ENCODE peak calls at places on chromosomes 6 and 20, in nine cellular contexts. One of them, this sample, is unnamed.

GRCh38 chr6:117174835-117175360 is 90.5 kb upstream of the VGLL2 start:
- DNase-seq in spleen: no peak
- DNase-seq in neural progenitor cell: no peak
- DNase-seq in psoas muscle: no peak
- DNase-seq in iPS DF 6.9: no peak
- DNase-seq in upper lobe of right lung: no peak
- DNase-seq in brain microvascular endothelial cell: no peak
- DNase-seq in cardiac muscle cell: no peak
- DNase-seq in stomach: no peak
- DNase-seq in this sample: no peak

GRCh38 chr6:38319259-38320255 is 320.2 kb downstream of the BTBD9 start:
- DNase-seq in spleen: no peak
- DNase-seq in neural progenitor cell: peak
- DNase-seq in psoas muscle: no peak
- DNase-seq in iPS DF 6.9: no peak
- DNase-seq in upper lobe of right lung: no peak
- DNase-seq in brain microvascular endothelial cell: no peak
- DNase-seq in cardiac muscle cell: no peak
- DNase-seq in stomach: no peak
- DNase-seq in this sample: peak

GRCh38 chr6:67663105-67663895 is 971.8 kb upstream of the ADGRB3 start:
- DNase-seq in spleen: no peak
- DNase-seq in neural progenitor cell: no peak
- DNase-seq in psoas muscle: no peak
- DNase-seq in iPS DF 6.9: no peak
- DNase-seq in upper lobe of right lung: no peak
- DNase-seq in brain microvascular endothelial cell: no peak
- DNase-seq in cardiac muscle cell: no peak
- DNase-seq in stomach: no peak
- DNase-seq in this sample: no peak

GRCh38 chr6:158068893-158069799 is 87.5 kb downstream of the SYNJ2 start:
- DNase-seq in spleen: no peak
- DNase-seq in neural progenitor cell: no peak
- DNase-seq in psoas muscle: no peak
- DNase-seq in iPS DF 6.9: no peak
- DNase-seq in upper lobe of right lung: peak
- DNase-seq in brain microvascular endothelial cell: peak
- DNase-seq in cardiac muscle cell: peak
- DNase-seq in stomach: peak
- DNase-seq in this sample: peak

GRCh38 chr20:21719592-21720214 is 14.2 kb downstream of the PAX1 start:
- DNase-seq in spleen: no peak
- DNase-seq in neural progenitor cell: peak
- DNase-seq in psoas muscle: no peak
- DNase-seq in iPS DF 6.9: no peak
- DNase-seq in upper lobe of right lung: no peak
- DNase-seq in brain microvascular endothelial cell: peak
- DNase-seq in cardiac muscle cell: peak
- DNase-seq in stomach: peak
- DNase-seq in this sample: peak

GRCh38 chr20:9290331-9290730 is 221.4 kb downstream of the PLCB4 start:
- DNase-seq in spleen: no peak
- DNase-seq in neural progenitor cell: no peak
- DNase-seq in psoas muscle: no peak
- DNase-seq in iPS DF 6.9: no peak
- DNase-seq in upper lobe of right lung: no peak
- DNase-seq in brain microvascular endothelial cell: no peak
- DNase-seq in cardiac muscle cell: no peak
- DNase-seq in stomach: no peak
- DNase-seq in this sample: no peak

GRCh38 chr20:49397525-49397924 is 84.9 kb downstream of the KCNB1 start:
- DNase-seq in spleen: no peak
- DNase-seq in neural progenitor cell: no peak
- DNase-seq in psoas muscle: peak
- DNase-seq in iPS DF 6.9: no peak
- DNase-seq in upper lobe of right lung: no peak
- DNase-seq in brain microvascular endothelial cell: peak
- DNase-seq in cardiac muscle cell: peak
- DNase-seq in stomach: no peak
- DNase-seq in this sample: no peak

GRCh38 chr20:47315339-47315662 is 41.2 kb downstream of the ZMYND8 start:
- DNase-seq in spleen: no peak
- DNase-seq in neural progenitor cell: peak
- DNase-seq in psoas muscle: peak
- DNase-seq in iPS DF 6.9: no peak
- DNase-seq in upper lobe of right lung: peak
- DNase-seq in brain microvascular endothelial cell: no peak
- DNase-seq in cardiac muscle cell: no peak
- DNase-seq in stomach: no peak
- DNase-seq in this sample: no peak

GRCh38 chr6:11069760-11070159 is 23.9 kb upstream of the SMIM13 start:
- DNase-seq in spleen: no peak
- DNase-seq in neural progenitor cell: no peak
- DNase-seq in psoas muscle: no peak
- DNase-seq in iPS DF 6.9: no peak
- DNase-seq in upper lobe of right lung: no peak
- DNase-seq in brain microvascular endothelial cell: no peak
- DNase-seq in cardiac muscle cell: no peak
- DNase-seq in stomach: no peak
- DNase-seq in this sample: no peak

GRCh38 chr6:147507162-147508072 is 1.1 kb upstream of the SAMD5 start:
- DNase-seq in spleen: no peak
- DNase-seq in neural progenitor cell: peak
- DNase-seq in psoas muscle: no peak
- DNase-seq in iPS DF 6.9: no peak
- DNase-seq in upper lobe of right lung: peak
- DNase-seq in brain microvascular endothelial cell: peak
- DNase-seq in cardiac muscle cell: peak
- DNase-seq in stomach: no peak
- DNase-seq in this sample: peak

GRCh38 chr6:139533573-139534471 is 159.4 kb upstream of the CITED2 start:
- DNase-seq in spleen: no peak
- DNase-seq in neural progenitor cell: no peak
- DNase-seq in psoas muscle: no peak
- DNase-seq in iPS DF 6.9: no peak
- DNase-seq in upper lobe of right lung: peak
- DNase-seq in brain microvascular endothelial cell: peak
- DNase-seq in cardiac muscle cell: peak
- DNase-seq in stomach: peak
- DNase-seq in this sample: peak

GRCh38 chr6:45681860-45682488 is 304.2 kb upstream of the SUPT3H start:
- DNase-seq in spleen: no peak
- DNase-seq in neural progenitor cell: no peak
- DNase-seq in psoas muscle: no peak
- DNase-seq in iPS DF 6.9: no peak
- DNase-seq in upper lobe of right lung: no peak
- DNase-seq in brain microvascular endothelial cell: peak
- DNase-seq in cardiac muscle cell: peak
- DNase-seq in stomach: no peak
- DNase-seq in this sample: no peak

GRCh38 chr20:54023406-54023805 is 47.0 kb downstream of the BCAS1 start:
- DNase-seq in spleen: no peak
- DNase-seq in neural progenitor cell: no peak
- DNase-seq in psoas muscle: no peak
- DNase-seq in iPS DF 6.9: no peak
- DNase-seq in upper lobe of right lung: no peak
- DNase-seq in brain microvascular endothelial cell: no peak
- DNase-seq in cardiac muscle cell: no peak
- DNase-seq in stomach: no peak
- DNase-seq in this sample: no peak

GRCh38 chr20:32999603-33000250 is 4.5 kb downstream of the SUN5 start:
- DNase-seq in spleen: no peak
- DNase-seq in neural progenitor cell: no peak
- DNase-seq in psoas muscle: no peak
- DNase-seq in iPS DF 6.9: no peak
- DNase-seq in upper lobe of right lung: no peak
- DNase-seq in brain microvascular endothelial cell: no peak
- DNase-seq in cardiac muscle cell: peak
- DNase-seq in stomach: no peak
- DNase-seq in this sample: no peak

GRCh38 chr6:136784910-136785746 is 7.1 kb downstream of the MAP3K5 start:
- DNase-seq in spleen: peak
- DNase-seq in neural progenitor cell: no peak
- DNase-seq in psoas muscle: peak
- DNase-seq in iPS DF 6.9: no peak
- DNase-seq in upper lobe of right lung: peak
- DNase-seq in brain microvascular endothelial cell: no peak
- DNase-seq in cardiac muscle cell: peak
- DNase-seq in stomach: peak
- DNase-seq in this sample: peak

GRCh38 chr20:51363378-51363777 is 179.1 kb downstream of the NFATC2 start:
- DNase-seq in spleen: peak
- DNase-seq in neural progenitor cell: no peak
- DNase-seq in psoas muscle: no peak
- DNase-seq in iPS DF 6.9: no peak
- DNase-seq in upper lobe of right lung: peak
- DNase-seq in brain microvascular endothelial cell: no peak
- DNase-seq in cardiac muscle cell: no peak
- DNase-seq in stomach: no peak
- DNase-seq in this sample: no peak

GRCh38 chr6:147930743-147931142 is 411.9 kb upstream of the SASH1 start:
- DNase-seq in spleen: no peak
- DNase-seq in neural progenitor cell: no peak
- DNase-seq in psoas muscle: no peak
- DNase-seq in iPS DF 6.9: no peak
- DNase-seq in upper lobe of right lung: no peak
- DNase-seq in brain microvascular endothelial cell: no peak
- DNase-seq in cardiac muscle cell: no peak
- DNase-seq in stomach: no peak
- DNase-seq in this sample: no peak

GRCh38 chr6:11271637-11272036 is 39.2 kb upstream of the NEDD9 start:
- DNase-seq in spleen: no peak
- DNase-seq in neural progenitor cell: no peak
- DNase-seq in psoas muscle: no peak
- DNase-seq in iPS DF 6.9: no peak
- DNase-seq in upper lobe of right lung: no peak
- DNase-seq in brain microvascular endothelial cell: no peak
- DNase-seq in cardiac muscle cell: peak
- DNase-seq in stomach: no peak
- DNase-seq in this sample: no peak

GRCh38 chr6:78810698-78811097 is 56.7 kb upstream of the IRAK1BP1 start:
- DNase-seq in spleen: no peak
- DNase-seq in neural progenitor cell: no peak
- DNase-seq in psoas muscle: no peak
- DNase-seq in iPS DF 6.9: no peak
- DNase-seq in upper lobe of right lung: no peak
- DNase-seq in brain microvascular endothelial cell: peak
- DNase-seq in cardiac muscle cell: peak
- DNase-seq in stomach: no peak
- DNase-seq in this sample: no peak

GRCh38 chr6:35215665-35216411 is 2.1 kb downstream of the SCUBE3 start:
- DNase-seq in spleen: no peak
- DNase-seq in neural progenitor cell: no peak
- DNase-seq in psoas muscle: no peak
- DNase-seq in iPS DF 6.9: no peak
- DNase-seq in upper lobe of right lung: no peak
- DNase-seq in brain microvascular endothelial cell: no peak
- DNase-seq in cardiac muscle cell: no peak
- DNase-seq in stomach: no peak
- DNase-seq in this sample: no peak
- H3K4me3 ChIP-seq in spleen: no peak
- H3K4me3 ChIP-seq in neural progenitor cell: peak
- H3K4me3 ChIP-seq in psoas muscle: no peak
- H3K4me3 ChIP-seq in iPS DF 6.9: no peak
- H3K4me3 ChIP-seq in upper lobe of right lung: no peak
- H3K4me3 ChIP-seq in brain microvascular endothelial cell: peak
- H3K4me3 ChIP-seq in cardiac muscle cell: peak
- H3K4me3 ChIP-seq in stomach: no peak
- H3K4me3 ChIP-seq in this sample: no peak

DNA sequence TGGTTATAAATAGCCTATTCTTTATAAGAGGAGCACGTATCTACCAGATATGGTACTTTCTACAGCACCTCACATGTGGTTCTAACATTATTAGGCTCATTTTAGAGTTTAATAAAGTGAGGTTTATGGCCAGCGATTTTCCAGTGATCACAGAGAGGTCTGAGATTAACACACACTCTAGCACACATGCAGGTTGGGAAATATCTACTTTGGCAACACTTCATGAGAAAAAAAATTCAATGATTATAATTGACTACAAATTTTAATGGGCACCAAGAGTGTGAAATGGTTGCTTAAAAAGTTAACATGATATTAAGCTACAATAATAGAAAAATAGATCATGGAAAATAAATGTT is 693 bp upstream of the KLHL31 start:
- DNase-seq in spleen: no peak
- DNase-seq in neural progenitor cell: no peak
- DNase-seq in psoas muscle: no peak
- DNase-seq in iPS DF 6.9: no peak
- DNase-seq in upper lobe of right lung: no peak
- DNase-seq in brain microvascular endothelial cell: no peak
- DNase-seq in cardiac muscle cell: no peak
- DNase-seq in stomach: no peak
- DNase-seq in this sample: no peak
- H3K27ac ChIP-seq in spleen: no peak
- H3K27ac ChIP-seq in neural progenitor cell: no peak
- H3K27ac ChIP-seq in psoas muscle: peak
- H3K27ac ChIP-seq in iPS DF 6.9: no peak
- H3K27ac ChIP-seq in upper lobe of right lung: no peak
- H3K27ac ChIP-seq in brain microvascular endothelial cell: no peak
- H3K27ac ChIP-seq in cardiac muscle cell: peak
- H3K27ac ChIP-seq in stomach: no peak
- H3K27ac ChIP-seq in this sample: no peak

DNA sequence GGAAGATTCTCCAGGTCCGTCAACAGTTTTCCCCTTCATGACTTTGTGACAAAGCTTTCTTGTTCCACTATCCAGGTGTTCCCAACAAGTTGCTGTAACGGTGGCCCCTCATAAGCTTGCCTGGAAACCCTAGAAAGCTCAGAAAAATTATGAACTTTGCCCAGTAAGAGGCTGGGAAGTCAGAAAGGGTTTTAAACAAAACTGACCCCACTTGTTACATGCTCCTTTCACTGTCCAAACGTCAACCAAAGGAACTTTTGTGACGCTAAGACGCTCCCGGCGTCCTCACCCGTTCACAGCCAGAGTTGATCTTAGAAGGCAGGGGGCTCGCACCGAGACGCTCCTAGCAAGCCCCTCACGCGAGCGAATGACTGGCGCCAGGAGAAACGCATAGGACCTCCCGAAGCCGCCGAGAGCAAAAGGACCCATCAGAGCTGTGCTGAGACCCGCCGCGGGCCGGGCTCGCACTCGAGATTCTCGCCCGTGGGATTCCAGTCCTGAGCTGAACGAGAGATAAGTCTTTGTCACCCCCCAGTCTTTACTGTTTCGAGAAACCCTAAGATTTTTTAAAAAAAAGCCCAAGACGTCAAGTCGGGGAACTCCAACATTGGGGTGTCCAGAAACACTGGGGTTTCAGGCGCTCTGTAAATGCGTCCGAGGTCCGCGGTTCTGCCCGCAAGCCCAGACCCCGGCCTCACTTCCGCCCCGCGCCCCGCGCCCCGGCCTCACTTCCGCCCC is 541 bp upstream of the ACAT2 start:
- DNase-seq in spleen: peak
- DNase-seq in neural progenitor cell: peak
- DNase-seq in psoas muscle: peak
- DNase-seq in iPS DF 6.9: no peak
- DNase-seq in upper lobe of right lung: peak
- DNase-seq in brain microvascular endothelial cell: peak
- DNase-seq in cardiac muscle cell: peak
- DNase-seq in stomach: peak
- DNase-seq in this sample: peak
- H3K4me3 ChIP-seq in spleen: peak
- H3K4me3 ChIP-seq in neural progenitor cell: peak
- H3K4me3 ChIP-seq in psoas muscle: peak
- H3K4me3 ChIP-seq in iPS DF 6.9: peak
- H3K4me3 ChIP-seq in upper lobe of right lung: peak
- H3K4me3 ChIP-seq in brain microvascular endothelial cell: peak
- H3K4me3 ChIP-seq in cardiac muscle cell: peak
- H3K4me3 ChIP-seq in stomach: peak
- H3K4me3 ChIP-seq in this sample: peak

GRCh38 chr6:5567890-5568289 is 306.6 kb downstream of the FARS2 start:
- DNase-seq in spleen: no peak
- DNase-seq in neural progenitor cell: no peak
- DNase-seq in psoas muscle: no peak
- DNase-seq in iPS DF 6.9: no peak
- DNase-seq in upper lobe of right lung: no peak
- DNase-seq in brain microvascular endothelial cell: no peak
- DNase-seq in cardiac muscle cell: no peak
- DNase-seq in stomach: no peak
- DNase-seq in this sample: no peak
- H3K27ac ChIP-seq in spleen: no peak
- H3K27ac ChIP-seq in neural progenitor cell: no peak
- H3K27ac ChIP-seq in psoas muscle: no peak
- H3K27ac ChIP-seq in iPS DF 6.9: no peak
- H3K27ac ChIP-seq in upper lobe of right lung: no peak
- H3K27ac ChIP-seq in brain microvascular endothelial cell: no peak
- H3K27ac ChIP-seq in cardiac muscle cell: peak
- H3K27ac ChIP-seq in stomach: no peak
- H3K27ac ChIP-seq in this sample: no peak

This sample was measured in small intestine.